ENCODE peak calls at places on chromosomes 16 and 17, in six cellular contexts. P is A549, I is stomach, W is body of pancreas, S is sigmoid colon, U is adrenal gland. Y is an unnamed sample.

GRCh38 chr17:15918261-15918660 is 26.7 kb upstream of the ADORA2B start:
- DNase-seq in U (no peak), W (no peak), S (no peak), P (no peak), I (no peak), Y (no peak)

GRCh38 chr17:62750502-62751349 is 57.4 kb downstream of the MARCHF10 start:
- DNase-seq in S (no peak), P (no peak), W (peak; percentile 53), I (no peak), U (no peak), Y (peak; percentile 29)

GRCh38 chr17:36768355-36768754 is 167.0 kb downstream of the MRM1 start:
- DNase-seq in S (no peak), I (no peak), P (no peak), W (no peak), U (no peak), Y (no peak)

GRCh38 chr17:44086364-44087311 is 16.1 kb downstream of the G6PC3 start:
- DNase-seq in W (peak; percentile 28), I (no peak), U (peak; percentile 79), S (peak; percentile 80), P (peak; percentile 96), Y (peak; percentile 89)

GRCh38 chr17:15237106-15237425 is 28.1 kb downstream of the PMP22 start:
- DNase-seq in W (no peak), P (no peak), S (no peak), I (no peak), U (no peak), Y (no peak)

GRCh38 chr16:22007159-22007508 is 777 bp upstream of the MOSMO start:
- DNase-seq in P (no peak), U (no peak), S (no peak), I (no peak), W (no peak), Y (no peak)

GRCh38 chr16:88309174-88309904 is 73.4 kb upstream of the ZNF469 start:
- DNase-seq in I (no peak), U (no peak), W (no peak), S (no peak), P (no peak), Y (no peak)

GRCh38 chr17:27338536-27338985 is 44.6 kb downstream of the WSB1 start:
- DNase-seq in W (no peak), I (no peak), P (no peak), U (no peak), S (no peak), Y (no peak)

GRCh38 chr16:80462902-80463301 is 77.9 kb upstream of the DYNLRB2 start:
- DNase-seq in P (no peak), W (no peak), S (no peak), I (peak; percentile 43), U (no peak), Y (no peak)

GRCh38 chr17:31967643-31968042 is 30.8 kb downstream of the SUZ12 start:
- DNase-seq in U (no peak), W (no peak), I (no peak), S (no peak), P (no peak), Y (no peak)

GRCh38 chr17:72687941-72688340 is 404.5 kb downstream of the SLC39A11 start:
- DNase-seq in I (no peak), W (no peak), S (no peak), P (no peak), U (no peak), Y (no peak)

GRCh38 chr16:85328665-85329058 is 216.4 kb upstream of the CIBAR2 start:
- DNase-seq in I (no peak), W (no peak), U (no peak), S (no peak), P (no peak), Y (no peak)

GRCh38 chr17:43578699-43579569 is 32.8 kb upstream of the ETV4 start:
- DNase-seq in U (no peak), I (no peak), W (peak; percentile 17), S (no peak), P (no peak), Y (no peak)

GRCh38 chr17:9230346-9230745 is 209.0 kb downstream of the NTN1 start:
- DNase-seq in S (no peak), P (no peak), W (no peak), I (no peak), U (no peak), Y (no peak)

GRCh38 chr16:81318711-81319110 is 3.9 kb downstream of the GAN start:
- DNase-seq in U (no peak), P (no peak), S (no peak), I (no peak), W (no peak), Y (no peak)

GRCh38 chr16:354971-355441 is 2.5 kb upstream of the AXIN1 start:
- DNase-seq in I (no peak), U (no peak), W (no peak), P (no peak), S (no peak), Y (no peak)

GRCh38 chr16:80433617-80434016 is 107.2 kb upstream of the DYNLRB2 start:
- DNase-seq in S (no peak), U (no peak), I (no peak), P (no peak), W (no peak), Y (no peak)

GRCh38 chr17:376936-377863 is 24.6 kb upstream of the RPH3AL start:
- DNase-seq in W (peak; percentile 94), P (no peak), I (no peak), U (no peak), S (no peak), Y (no peak)

GRCh38 chr16:15059324-15059723 is 3.5 kb upstream of the NTAN1 start:
- DNase-seq in I (no peak), S (no peak), W (no peak), P (no peak), U (no peak), Y (no peak)

GRCh38 chr17:45783593-45784292 is 377 bp upstream of the CRHR1 start:
- DNase-seq in I (no peak), U (no peak), P (peak; percentile 45), W (no peak), S (no peak), Y (peak; percentile 66)

GRCh38 chr17:66373944-66374817 is 71.8 kb downstream of the PRKCA start:
- DNase-seq in S (no peak), W (peak; percentile 44), U (peak; percentile 16), I (no peak), P (no peak), Y (no peak)

GRCh38 chr16:89388536-89388935 is 101.8 kb downstream of the ANKRD11 start:
- DNase-seq in S (peak; percentile 59), U (no peak), I (no peak), P (no peak), W (no peak), Y (no peak)

GRCh38 chr16:9128346-9129342 is 37.2 kb downstream of the HAPSTR1 start:
- DNase-seq in W (no peak), S (peak; percentile 61), P (no peak), U (no peak), I (no peak), Y (no peak)

GRCh38 chr17:79340771-79341528 is 266.3 kb downstream of the ENGASE start:
- DNase-seq in P (no peak), U (no peak), S (no peak), I (no peak), W (no peak), Y (no peak)

GRCh38 chr16:89289428-89290395 is 72.2 kb downstream of the ZNF778 start:
- DNase-seq in I (peak; percentile 83), W (peak; percentile 75), U (peak; percentile 76), P (peak; percentile 99), S (peak; percentile 84), Y (peak; percentile 44)

GRCh38 chr17:82866521-82867214 is 26.8 kb upstream of the ZNF750 start:
- DNase-seq in U (peak; percentile 13), P (no peak), W (peak; percentile 26), I (no peak), S (peak; percentile 88), Y (peak; percentile 57)

GRCh38 chr17:57255182-57255775 is 1.0 kb upstream of the MSI2 start:
- DNase-seq in W (no peak), P (no peak), I (no peak), U (no peak), S (no peak), Y (no peak)

GRCh38 chr17:83110755-83111154 is 31.3 kb downstream of the METRNL start:
- DNase-seq in P (no peak), S (peak; percentile 79), U (no peak), I (no peak), W (no peak), Y (no peak)

GRCh38 chr17:4365628-4366311 is 705 bp downstream of the UBE2G1 start:
- DNase-seq in W (peak; percentile 61), U (peak; percentile 20), P (no peak), I (no peak), S (peak; percentile 75), Y (peak; percentile 47)

GRCh38 chr16:14347706-14348105 is 276.6 kb downstream of the MRTFB start:
- DNase-seq in P (no peak), W (peak; percentile 36), S (no peak), U (peak; percentile 72), I (no peak), Y (no peak)

GRCh38 chr17:48457080-48457836 is 27.2 kb upstream of the SKAP1 start:
- DNase-seq in P (peak; percentile 69), I (peak; percentile 63), W (peak; percentile 64), U (peak; percentile 59), S (peak; percentile 76), Y (peak; percentile 30)

GRCh38 chr17:81695801-81696200 is 7.4 kb upstream of the MRPL12 start:
- DNase-seq in W (no peak), P (no peak), S (no peak), U (no peak), I (no peak), Y (no peak)
- TF ChIP-seq POLR2A in W (no peak), P (no peak), S (no peak), U (no peak), I (no peak), Y (no peak)

GRCh38 chr17:34249497-34249877 is 5.6 kb upstream of the CCL2 start:
- DNase-seq in P (no peak), U (peak; percentile 42), I (no peak), S (no peak), W (no peak), Y (no peak)
- H3K4me1 ChIP-seq in P (peaks cover 66% of the 10 kb centered on the region), U (peaks cover 58% of the 10 kb centered on the region), I (peaks cover 85% of the 10 kb centered on the region), S (peaks cover 74% of the 10 kb centered on the region), W (peaks cover 69% of the 10 kb centered on the region), Y (peaks cover 18% of the 10 kb centered on the region)

GRCh38 chr17:75630071-75630917 is 2.9 kb upstream of the SMIM5 start:
- DNase-seq in U (no peak), I (no peak), S (no peak), W (no peak), P (no peak), Y (no peak)
- TF ChIP-seq POLR2A in U (no peak), I (no peak), S (no peak), W (no peak), P (no peak), Y (no peak)

GRCh38 chr17:65051922-65052321 is 4.6 kb downstream of the GNA13 start:
- DNase-seq in W (no peak), I (no peak), S (no peak), P (no peak), U (no peak), Y (no peak)
- H3K4me1 ChIP-seq in W (peaks cover 14% of the 10 kb centered on the region), I (peaks cover 83% of the 10 kb centered on the region), S (peaks cover 78% of the 10 kb centered on the region), P (peaks cover 28% of the 10 kb centered on the region), U (peaks cover 23% of the 10 kb centered on the region), Y (peaks cover 8% of the 10 kb centered on the region)

DNA sequence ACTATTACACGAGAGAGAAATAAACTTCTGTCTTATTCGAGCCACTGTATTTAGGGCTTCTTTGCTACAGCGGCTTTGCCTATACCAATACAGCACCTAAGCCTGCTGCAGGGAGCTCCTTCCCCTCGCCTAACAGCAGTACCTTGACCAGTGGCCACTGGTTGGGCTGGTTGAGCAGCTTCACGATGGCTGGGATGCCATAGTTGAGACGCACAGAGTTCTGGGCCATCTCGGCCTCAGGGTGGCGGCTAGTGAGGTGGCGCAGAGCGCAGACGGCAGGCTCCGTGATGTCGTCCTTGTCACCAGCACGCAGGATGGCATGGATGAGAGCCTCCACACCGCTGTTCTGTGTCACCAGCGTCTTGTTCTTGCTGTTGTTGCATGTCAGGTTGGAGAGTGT is 23.7 kb downstream of the JUP start:
- DNase-seq in S (no peak), I (no peak), U (no peak), P (no peak), W (no peak), Y (no peak)
- TF ChIP-seq POLR2A in S (no peak), I (no peak), U (no peak), P (no peak), W (no peak), Y (no peak)

Y was measured in uterus.